ENCODE peak calls at places on chromosomes 5 and 9, in four cellular contexts. D is MV-4-11, R is HCEC 1CT, A is iPS DF 19.7. Y is an unnamed sample.

GRCh38 chr5:94021246-94021645 is 279.8 kb upstream of the POU5F2 start:
- DNase-seq in D (no peak), R (peak), A (no peak), Y (peak)

GRCh38 chr5:132873119-132873929 is at the start of gene LEAP2:
- DNase-seq in D (no peak), R (no peak), A (no peak), Y (no peak)

GRCh38 chr5:82106207-82106606 is 134.4 kb downstream of the ATG10 start:
- DNase-seq in D (no peak), R (peak), A (no peak), Y (no peak)

GRCh38 chr5:67163863-67164595 is 32.6 kb downstream of the CD180 start:
- DNase-seq in D (no peak), R (no peak), A (no peak), Y (no peak)

GRCh38 chr9:99296375-99296951 is 74.4 kb downstream of the SEC61B start:
- DNase-seq in D (no peak), R (no peak), A (no peak), Y (no peak)

GRCh38 chr5:157912621-157913325 is 53.8 kb upstream of the CLINT1 start:
- DNase-seq in D (no peak), R (no peak), A (no peak), Y (no peak)

GRCh38 chr5:171306141-171306540 is 2.9 kb upstream of the TLX3 start:
- DNase-seq in D (no peak), R (no peak), A (no peak), Y (no peak)

GRCh38 chr5:69502375-69503143 is 10.0 kb downstream of the OCLN start:
- DNase-seq in D (no peak), R (peak), A (no peak), Y (peak)

GRCh38 chr5:177472460-177473441 is 683 bp downstream of the DBN1 start:
- DNase-seq in D (no peak), R (no peak), A (no peak), Y (no peak)

GRCh38 chr9:71665247-71665646 is 103.1 kb downstream of the CEMIP2 start:
- DNase-seq in D (no peak), R (no peak), A (no peak), Y (no peak)

GRCh38 chr5:116068028-116068632 is 16.7 kb upstream of the COMMD10 start:
- DNase-seq in D (peak), R (peak), A (no peak), Y (peak)

GRCh38 chr5:149426931-149427330 is 47.8 kb upstream of the IL17B start:
- DNase-seq in D (no peak), R (peak), A (no peak), Y (no peak)

GRCh38 chr9:97895695-97896332 is 26.5 kb downstream of the TRMO start:
- DNase-seq in D (peak), R (peak), A (peak), Y (peak)

GRCh38 chr5:80245986-80246781 is 9.7 kb downstream of the SERINC5 start:
- DNase-seq in D (peak), R (peak), A (no peak), Y (peak)

GRCh38 chr5:167158588-167158987 is 1132.9 kb upstream of the WWC1 start:
- DNase-seq in D (no peak), R (no peak), A (no peak), Y (no peak)

GRCh38 chr5:532521-533242 is 8.4 kb upstream of the SLC9A3 start:
- DNase-seq in D (no peak), R (no peak), A (no peak), Y (no peak)

GRCh38 chr5:159951387-159951786 is 35.1 kb downstream of the ADRA1B start:
- DNase-seq in D (no peak), R (peak), A (peak), Y (no peak)

GRCh38 chr5:149740866-149741459 is 10.9 kb downstream of the PPARGC1B start:
- DNase-seq in D (no peak), R (no peak), A (no peak), Y (no peak)

GRCh38 chr9:10250200-10250599 is 362.6 kb downstream of the PTPRD start:
- DNase-seq in D (no peak), R (peak), A (no peak), Y (no peak)

GRCh38 chr9:108151161-108151586 is 661.6 kb upstream of the KLF4 start:
- DNase-seq in D (peak), R (peak), A (no peak), Y (no peak)

GRCh38 chr9:123376218-123377071 is 20.4 kb downstream of the CRB2 start:
- DNase-seq in D (no peak), R (no peak), A (no peak), Y (no peak)

Y was measured in HFFc6.